ENCODE peak calls at places on chromosomes 13 and 19, in five cellular contexts. One of them, this sample, is unnamed.

GRCh38 chr19:5403968-5404640 is 51.1 kb upstream of the ZNRF4 start:
- DNase-seq in RWPE2: peak
- DNase-seq in mammary epithelial cell: peak
- DNase-seq in left lung: peak
- DNase-seq in dorsolateral prefrontal cortex: no peak
- DNase-seq in this sample: peak

GRCh38 chr13:75935805-75936204 is 299.7 kb downstream of the LMO7 start:
- DNase-seq in RWPE2: no peak
- DNase-seq in mammary epithelial cell: no peak
- DNase-seq in left lung: no peak
- DNase-seq in dorsolateral prefrontal cortex: no peak
- DNase-seq in this sample: no peak

GRCh38 chr19:2523630-2524311 is 47.8 kb downstream of the GADD45B start:
- DNase-seq in RWPE2: no peak
- DNase-seq in mammary epithelial cell: no peak
- DNase-seq in left lung: no peak
- DNase-seq in dorsolateral prefrontal cortex: peak
- DNase-seq in this sample: no peak

GRCh38 chr19:33376423-33376822 is 2.9 kb downstream of the CEBPG start:
- DNase-seq in RWPE2: no peak
- DNase-seq in mammary epithelial cell: peak
- DNase-seq in left lung: no peak
- DNase-seq in dorsolateral prefrontal cortex: no peak
- DNase-seq in this sample: no peak

GRCh38 chr19:49333426-49334288 is 1.5 kb upstream of the CD37 start:
- DNase-seq in RWPE2: no peak
- DNase-seq in mammary epithelial cell: no peak
- DNase-seq in left lung: peak
- DNase-seq in dorsolateral prefrontal cortex: no peak
- DNase-seq in this sample: no peak

GRCh38 chr13:46404732-46405097 is 17.7 kb upstream of the RUBCNL start:
- DNase-seq in RWPE2: no peak
- DNase-seq in mammary epithelial cell: no peak
- DNase-seq in left lung: no peak
- DNase-seq in dorsolateral prefrontal cortex: no peak
- DNase-seq in this sample: no peak

GRCh38 chr13:52600666-52601065 is 41.6 kb upstream of the HNRNPA1L2 start:
- DNase-seq in RWPE2: no peak
- DNase-seq in mammary epithelial cell: no peak
- DNase-seq in left lung: no peak
- DNase-seq in dorsolateral prefrontal cortex: no peak
- DNase-seq in this sample: no peak

GRCh38 chr13:45799451-45799850 is 52.1 kb downstream of the SIAH3 start:
- DNase-seq in RWPE2: no peak
- DNase-seq in mammary epithelial cell: no peak
- DNase-seq in left lung: no peak
- DNase-seq in dorsolateral prefrontal cortex: no peak
- DNase-seq in this sample: peak

GRCh38 chr13:112509190-112509589 is 78.8 kb downstream of the TUBGCP3 start:
- DNase-seq in RWPE2: no peak
- DNase-seq in mammary epithelial cell: no peak
- DNase-seq in left lung: peak
- DNase-seq in dorsolateral prefrontal cortex: no peak
- DNase-seq in this sample: no peak

GRCh38 chr13:25923217-25924085 is 128.4 kb downstream of the SHISA2 start:
- DNase-seq in RWPE2: no peak
- DNase-seq in mammary epithelial cell: no peak
- DNase-seq in left lung: no peak
- DNase-seq in dorsolateral prefrontal cortex: no peak
- DNase-seq in this sample: no peak

GRCh38 chr19:12788682-12789097 is 2.6 kb upstream of the JUNB start:
- DNase-seq in RWPE2: peak
- DNase-seq in mammary epithelial cell: peak
- DNase-seq in left lung: peak
- DNase-seq in dorsolateral prefrontal cortex: peak
- DNase-seq in this sample: no peak

GRCh38 chr19:2550431-2551171 is 74.7 kb downstream of the GADD45B start:
- DNase-seq in RWPE2: no peak
- DNase-seq in mammary epithelial cell: no peak
- DNase-seq in left lung: peak
- DNase-seq in dorsolateral prefrontal cortex: peak
- DNase-seq in this sample: no peak

GRCh38 chr13:85974604-85975366 is 175.6 kb upstream of the SLITRK6 start:
- DNase-seq in RWPE2: no peak
- DNase-seq in mammary epithelial cell: peak
- DNase-seq in left lung: no peak
- DNase-seq in dorsolateral prefrontal cortex: no peak
- DNase-seq in this sample: no peak

GRCh38 chr19:11166281-11167142 is 10.9 kb upstream of the SPC24 start:
- DNase-seq in RWPE2: no peak
- DNase-seq in mammary epithelial cell: no peak
- DNase-seq in left lung: peak
- DNase-seq in dorsolateral prefrontal cortex: no peak
- DNase-seq in this sample: no peak

GRCh38 chr13:64255988-64256387 is 2840.3 kb upstream of the PCDH20 start:
- DNase-seq in RWPE2: no peak
- DNase-seq in mammary epithelial cell: no peak
- DNase-seq in left lung: no peak
- DNase-seq in dorsolateral prefrontal cortex: no peak
- DNase-seq in this sample: no peak

GRCh38 chr13:104017317-104017716 is 951.1 kb upstream of the SLC10A2 start:
- DNase-seq in RWPE2: no peak
- DNase-seq in mammary epithelial cell: no peak
- DNase-seq in left lung: no peak
- DNase-seq in dorsolateral prefrontal cortex: no peak
- DNase-seq in this sample: no peak

GRCh38 chr13:41061914-41062837 is 867 bp downstream of the WBP4 start:
- DNase-seq in RWPE2: no peak
- DNase-seq in mammary epithelial cell: no peak
- DNase-seq in left lung: no peak
- DNase-seq in dorsolateral prefrontal cortex: no peak
- DNase-seq in this sample: no peak

GRCh38 chr19:30635026-30635985 is 263.1 kb downstream of the ZNF536 start:
- DNase-seq in RWPE2: no peak
- DNase-seq in mammary epithelial cell: no peak
- DNase-seq in left lung: no peak
- DNase-seq in dorsolateral prefrontal cortex: no peak
- DNase-seq in this sample: no peak

GRCh38 chr13:40152145-40152544 is 496.7 kb downstream of the COG6 start:
- DNase-seq in RWPE2: no peak
- DNase-seq in mammary epithelial cell: peak
- DNase-seq in left lung: no peak
- DNase-seq in dorsolateral prefrontal cortex: no peak
- DNase-seq in this sample: no peak

GRCh38 chr19:10981496-10981895 is 20.7 kb downstream of the SMARCA4 start:
- DNase-seq in RWPE2: no peak
- DNase-seq in mammary epithelial cell: no peak
- DNase-seq in left lung: no peak
- DNase-seq in dorsolateral prefrontal cortex: no peak
- DNase-seq in this sample: no peak

GRCh38 chr19:54439174-54439851 is 9.7 kb upstream of the LENG8 start:
- DNase-seq in RWPE2: peak
- DNase-seq in mammary epithelial cell: peak
- DNase-seq in left lung: no peak
- DNase-seq in dorsolateral prefrontal cortex: peak
- DNase-seq in this sample: no peak
- TF ChIP-seq CTCF in RWPE2: peak
- TF ChIP-seq CTCF in mammary epithelial cell: peak
- TF ChIP-seq CTCF in left lung: no peak
- TF ChIP-seq CTCF in dorsolateral prefrontal cortex: peak
- TF ChIP-seq CTCF in this sample: peak

DNA sequence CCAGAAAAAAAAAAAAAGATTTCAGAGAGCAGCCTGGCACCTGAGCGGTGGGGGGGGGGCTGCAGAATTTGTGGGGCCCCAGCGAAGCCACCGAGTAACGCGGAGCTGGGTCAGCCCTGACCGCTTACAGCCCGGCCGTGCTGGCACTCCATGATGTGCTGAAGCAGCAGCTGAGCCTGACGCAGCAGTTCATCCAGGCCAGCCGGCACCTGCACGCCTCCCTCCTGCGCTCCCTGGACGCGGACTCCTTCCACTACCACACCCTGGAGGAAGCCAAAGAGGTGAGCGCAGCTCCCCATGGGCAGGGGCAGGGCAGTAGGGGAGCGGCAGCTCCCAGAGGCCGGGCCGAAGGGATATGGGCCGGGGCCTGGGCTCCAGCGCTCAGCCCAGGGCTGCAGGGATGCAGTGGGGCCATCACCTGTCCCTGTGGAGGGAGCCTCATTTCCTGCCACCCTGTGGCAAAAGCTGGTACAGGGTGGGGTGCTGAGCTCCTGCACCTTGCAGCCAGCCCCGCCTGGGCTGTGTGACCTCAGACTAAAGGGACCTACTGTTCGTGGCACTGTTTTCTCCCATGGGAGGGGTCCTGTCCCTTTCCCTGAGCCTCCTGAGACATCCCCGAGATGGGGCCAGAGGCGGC is 18.3 kb downstream of the C19orf44 start:
- DNase-seq in RWPE2: peak
- DNase-seq in mammary epithelial cell: no peak
- DNase-seq in left lung: no peak
- DNase-seq in dorsolateral prefrontal cortex: no peak
- DNase-seq in this sample: no peak
- TF ChIP-seq CTCF in RWPE2: no peak
- TF ChIP-seq CTCF in mammary epithelial cell: no peak
- TF ChIP-seq CTCF in left lung: no peak
- TF ChIP-seq CTCF in dorsolateral prefrontal cortex: no peak
- TF ChIP-seq CTCF in this sample: no peak

DNA sequence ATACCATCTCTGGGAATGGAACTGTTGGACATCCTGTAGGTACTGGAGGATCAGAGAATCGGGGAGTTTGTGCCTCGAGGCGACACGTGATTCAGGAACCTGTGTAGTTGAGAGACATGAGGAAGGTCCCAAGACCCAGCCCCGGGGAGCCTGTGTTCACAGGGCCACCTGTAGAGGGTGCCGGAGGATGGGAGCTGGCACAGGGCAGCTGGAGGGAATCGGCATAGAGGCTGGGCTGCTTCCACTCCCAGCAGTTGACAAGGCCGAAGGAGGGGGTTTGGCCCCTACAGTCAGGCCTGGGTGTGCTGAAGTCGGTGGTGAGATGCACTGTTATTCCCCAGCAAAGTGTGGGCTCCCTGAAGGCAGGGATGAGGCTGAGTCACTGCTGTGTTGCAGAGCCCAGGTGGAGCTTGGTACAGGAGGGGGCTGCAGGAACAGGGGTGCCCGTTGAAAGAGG is 2.5 kb upstream of the ISYNA1 start:
- DNase-seq in RWPE2: no peak
- DNase-seq in mammary epithelial cell: no peak
- DNase-seq in left lung: no peak
- DNase-seq in dorsolateral prefrontal cortex: no peak
- DNase-seq in this sample: no peak
- TF ChIP-seq CTCF in RWPE2: peak
- TF ChIP-seq CTCF in mammary epithelial cell: peak
- TF ChIP-seq CTCF in left lung: no peak
- TF ChIP-seq CTCF in dorsolateral prefrontal cortex: no peak
- TF ChIP-seq CTCF in this sample: peak

GRCh38 chr13:102399791-102400618 is 1.8 kb downstream of the FGF14 start:
- DNase-seq in RWPE2: no peak
- DNase-seq in mammary epithelial cell: peak
- DNase-seq in left lung: no peak
- DNase-seq in dorsolateral prefrontal cortex: peak
- DNase-seq in this sample: no peak
- TF ChIP-seq CTCF in RWPE2: peak
- TF ChIP-seq CTCF in mammary epithelial cell: peak
- TF ChIP-seq CTCF in left lung: no peak
- TF ChIP-seq CTCF in dorsolateral prefrontal cortex: no peak
- TF ChIP-seq CTCF in this sample: no peak

DNA sequence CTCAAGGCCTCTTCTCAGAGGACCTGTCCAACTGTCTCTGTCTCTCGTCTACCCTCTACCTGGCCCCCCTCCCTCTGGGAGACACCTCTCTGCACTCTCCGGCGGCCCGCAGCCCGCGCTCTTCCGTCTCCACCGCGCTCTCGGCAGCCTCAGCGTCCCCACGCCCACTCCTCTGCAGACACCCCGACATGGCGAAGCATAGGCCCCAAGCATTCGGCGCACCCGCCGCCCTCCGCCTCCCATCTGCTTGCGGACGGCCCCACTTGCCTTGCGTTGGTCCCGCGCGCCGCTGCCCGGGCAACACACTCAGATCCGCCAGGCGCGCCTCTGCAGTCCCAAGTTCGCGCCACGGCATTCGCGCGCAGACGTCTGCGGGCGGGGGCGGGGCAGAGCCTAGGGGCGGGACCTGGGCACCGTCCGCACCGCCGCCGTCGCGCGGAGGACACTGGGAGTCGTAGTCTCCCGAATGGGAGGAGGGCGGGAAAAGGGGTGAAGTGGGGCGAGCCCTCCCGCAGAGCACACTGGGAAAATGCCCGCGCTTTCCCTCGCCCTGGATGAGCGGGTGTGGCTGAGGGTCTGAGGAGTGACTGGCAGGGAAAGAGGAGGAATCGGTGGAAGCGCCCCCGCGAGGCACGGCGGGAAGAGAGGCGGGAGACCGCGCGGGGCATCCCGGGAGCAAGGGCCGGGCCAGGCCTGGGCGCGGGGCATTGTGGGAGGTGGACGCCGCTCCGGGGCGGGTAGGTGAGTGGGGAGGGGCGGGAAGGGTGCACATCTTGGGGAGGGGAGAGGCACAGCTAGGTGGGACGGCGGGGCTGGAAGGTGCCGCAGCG is at the start of the genes LIG1 and ZSWIM9:
- DNase-seq in RWPE2: peak
- DNase-seq in mammary epithelial cell: peak
- DNase-seq in left lung: peak
- DNase-seq in dorsolateral prefrontal cortex: peak
- DNase-seq in this sample: peak
- TF ChIP-seq CTCF in RWPE2: no peak
- TF ChIP-seq CTCF in mammary epithelial cell: no peak
- TF ChIP-seq CTCF in left lung: no peak
- TF ChIP-seq CTCF in dorsolateral prefrontal cortex: peak
- TF ChIP-seq CTCF in this sample: no peak

GRCh38 chr13:99151516-99151915 is 49.1 kb upstream of the UBAC2 start:
- DNase-seq in RWPE2: peak
- DNase-seq in mammary epithelial cell: peak
- DNase-seq in left lung: no peak
- DNase-seq in dorsolateral prefrontal cortex: no peak
- DNase-seq in this sample: no peak

GRCh38 chr13:99155821-99156220 is 44.8 kb upstream of the UBAC2 start:
- DNase-seq in RWPE2: no peak
- DNase-seq in mammary epithelial cell: peak
- DNase-seq in left lung: no peak
- DNase-seq in dorsolateral prefrontal cortex: no peak
- DNase-seq in this sample: no peak

GRCh38 chr13:99153219-99153618 is 47.4 kb upstream of the UBAC2 start:
- DNase-seq in RWPE2: no peak
- DNase-seq in mammary epithelial cell: peak
- DNase-seq in left lung: no peak
- DNase-seq in dorsolateral prefrontal cortex: no peak
- DNase-seq in this sample: no peak

GRCh38 chr13:99157046-99157445 is 43.6 kb upstream of the UBAC2 start:
- DNase-seq in RWPE2: no peak
- DNase-seq in mammary epithelial cell: no peak
- DNase-seq in left lung: no peak
- DNase-seq in dorsolateral prefrontal cortex: no peak
- DNase-seq in this sample: no peak

DNA sequence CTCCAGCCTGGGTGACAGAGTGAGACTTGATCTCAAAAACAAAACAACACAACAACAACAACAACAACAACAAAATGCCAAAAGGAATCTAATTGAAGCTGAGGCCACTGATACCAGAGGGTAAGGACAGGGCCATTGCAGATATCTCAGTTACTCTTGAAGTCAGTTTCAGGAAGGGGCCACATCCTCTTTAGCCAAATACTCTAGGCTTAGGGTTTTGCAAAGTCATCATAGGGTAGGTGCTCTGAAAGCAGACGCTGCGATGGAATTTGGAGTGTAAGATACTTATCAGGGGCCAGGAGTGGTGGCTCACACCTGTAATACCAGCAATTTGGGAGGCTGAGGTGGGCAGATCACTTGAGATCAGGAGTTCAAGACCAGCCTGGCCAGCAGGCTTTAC is 46.6 kb upstream of the UBAC2 start:
- DNase-seq in RWPE2: no peak
- DNase-seq in mammary epithelial cell: no peak
- DNase-seq in left lung: no peak
- DNase-seq in dorsolateral prefrontal cortex: no peak
- DNase-seq in this sample: no peak
- TF ChIP-seq CTCF in RWPE2: no peak
- TF ChIP-seq CTCF in mammary epithelial cell: no peak
- TF ChIP-seq CTCF in left lung: no peak
- TF ChIP-seq CTCF in dorsolateral prefrontal cortex: no peak
- TF ChIP-seq CTCF in this sample: no peak